ENCODE peak calls at places on chromosomes 13 and 19, in five cellular contexts. N, P, X, D and K are unnamed samples.

GRCh38 chr13:65856464-65856863 is 1373.7 kb downstream of the PCDH9 start:
- DNase-seq in P (no peak), D (no peak), N (no peak), X (no peak), K (no peak)

GRCh38 chr13:39803851-39804250 is 148.4 kb downstream of the COG6 start:
- DNase-seq in P (no peak), D (no peak), X (no peak), N (no peak), K (no peak)

GRCh38 chr13:35672611-35673010 is 196.1 kb upstream of the MAB21L1 start:
- DNase-seq in N (no peak), D (no peak), X (no peak), P (no peak), K (no peak)

GRCh38 chr19:41241859-41242258 is 22.3 kb upstream of the HNRNPUL1 start:
- DNase-seq in N (no peak), P (no peak), D (no peak), X (no peak), K (no peak)

GRCh38 chr13:77457989-77458388 is 77.5 kb upstream of the SCEL start:
- DNase-seq in N (no peak), D (no peak), P (no peak), X (no peak), K (no peak)

GRCh38 chr19:8355631-8356402 is 8.1 kb upstream of the ANGPTL4 start:
- DNase-seq in X (no peak), N (peak), D (peak), P (no peak), K (no peak)

GRCh38 chr19:4589579-4590410 is 30.3 kb upstream of the SEMA6B start:
- DNase-seq in P (peak), D (peak), N (peak), X (no peak), K (peak)

GRCh38 chr13:111359237-111359915 is 38.9 kb downstream of the TEX29 start:
- DNase-seq in X (no peak), P (no peak), N (no peak), D (no peak), K (no peak)

GRCh38 chr13:20475927-20476691 is 49.5 kb downstream of the CRYL1 start:
- DNase-seq in P (no peak), D (no peak), X (peak), N (no peak), K (peak)

GRCh38 chr13:78228940-78229339 is 310.3 kb upstream of the EDNRB start:
- DNase-seq in X (no peak), P (no peak), D (no peak), N (no peak), K (no peak)

GRCh38 chr19:17654993-17655392 is 33.2 kb downstream of the UNC13A start:
- DNase-seq in X (no peak), N (no peak), D (peak), P (peak), K (no peak)

GRCh38 chr13:97367016-97367415 is 67.0 kb upstream of the RAP2A start:
- DNase-seq in P (no peak), X (no peak), D (no peak), N (no peak), K (peak)

GRCh38 chr13:36275190-36276002 is 22.2 kb downstream of the CCDC169 start:
- DNase-seq in P (peak), N (peak), X (no peak), D (no peak), K (no peak)

GRCh38 chr19:35179830-35180229 is 25.3 kb downstream of the FXYD5 start:
- DNase-seq in D (no peak), P (no peak), X (no peak), N (no peak), K (no peak)

GRCh38 chr19:35176183-35176570 is 21.6 kb downstream of the FXYD5 start:
- DNase-seq in D (no peak), P (no peak), X (no peak), N (no peak), K (no peak)

GRCh38 chr19:35181387-35181786 is 26.9 kb downstream of the FXYD5 start:
- DNase-seq in P (no peak), D (no peak), X (no peak), N (no peak), K (no peak)

GRCh38 chr19:35177377-35178274 is 23.1 kb downstream of the FXYD5 start:
- DNase-seq in X (no peak), N (no peak), D (no peak), P (no peak), K (no peak)

GRCh38 chr19:35178701-35179100 is 24.2 kb downstream of the FXYD5 start:
- DNase-seq in X (no peak), D (no peak), N (no peak), P (no peak), K (no peak)
- TF ChIP-seq REST in X (no peak), D (no peak), N (no peak), P (no peak), K (no peak)

DNA sequence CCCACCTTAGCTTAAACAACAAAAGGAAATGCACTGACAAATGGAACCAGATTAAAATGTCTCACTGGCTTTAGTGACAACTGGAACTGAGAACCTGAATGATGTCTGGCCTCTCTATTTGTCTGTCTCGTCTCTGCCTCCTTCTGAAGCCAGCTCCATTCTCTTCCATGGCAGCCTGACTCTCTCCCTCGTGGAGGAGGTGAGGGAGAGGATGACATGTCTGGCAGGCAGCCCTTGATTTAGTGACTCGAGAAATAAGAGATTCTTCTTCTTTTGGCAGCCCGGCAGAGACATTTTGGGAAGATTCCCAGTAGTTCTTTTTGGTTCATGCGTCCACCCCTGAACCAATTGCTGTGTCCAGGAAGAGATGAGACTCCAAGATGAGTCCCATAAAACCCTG is 131.7 kb downstream of the KLF5 start:
- DNase-seq in X (no peak), N (no peak), P (no peak), D (no peak), K (no peak)
- TF ChIP-seq GABPA in X (no peak), N (no peak), P (no peak), D (no peak), K (no peak)

GRCh38 chr19:22257381-22257780 is 28.9 kb upstream of the ZNF729 start:
- DNase-seq in D (no peak), N (no peak), X (no peak), P (no peak), K (no peak)
- H3K4me3 ChIP-seq in D (no peak), N (no peak), X (no peak), P (no peak), K (no peak)

GRCh38 chr13:112995395-112996091 is 26.5 kb downstream of the MCF2L start:
- DNase-seq in P (no peak), N (no peak), D (no peak), X (no peak), K (no peak)

GRCh38 chr13:112996671-112997091 is 27.7 kb downstream of the MCF2L start:
- DNase-seq in P (no peak), N (no peak), X (no peak), D (no peak), K (no peak)

GRCh38 chr13:112994781-112995355 is 25.9 kb downstream of the MCF2L start:
- DNase-seq in X (no peak), D (no peak), N (no peak), P (no peak), K (no peak)

GRCh38 chr13:112992931-112993700 is 24.1 kb downstream of the MCF2L start:
- DNase-seq in P (no peak), D (no peak), X (no peak), N (no peak), K (no peak)

GRCh38 chr13:112994084-112994780 is 25.2 kb downstream of the MCF2L start:
- DNase-seq in N (no peak), X (no peak), P (no peak), D (no peak), K (no peak)
- TF ChIP-seq REST in N (no peak), X (no peak), P (no peak), D (no peak), K (no peak)

GRCh38 chr19:315811-316210 is 24.6 kb upstream of the PLPP2 start:
- DNase-seq in X (no peak), P (no peak), D (no peak), N (no peak), K (no peak)
- TF ChIP-seq GABPA in X (no peak), P (no peak), D (no peak), N (no peak), K (no peak)